ENCODE peak calls at places on chromosomes 11 and 22, in four cellular contexts. O is cardiac septum; T is CD8-positive, alpha-beta memory T cell; W is suprapubic skin. Z is an unnamed sample.

GRCh38 chr11:120707098-120707497 is 195.6 kb downstream of the GRIK4 start:
- DNase-seq in O (no peak), T (no peak), W (no peak), Z (no peak)

GRCh38 chr11:69099193-69099592 is 50.5 kb downstream of the TPCN2 start:
- DNase-seq in O (no peak), W (no peak), T (no peak), Z (no peak)

GRCh38 chr11:65429069-65429681 is 6.6 kb downstream of the NEAT1 start:
- DNase-seq in W (peak), T (no peak), O (peak), Z (peak)

GRCh38 chr11:68897441-68897840 is 6.2 kb downstream of the MRPL21 start:
- DNase-seq in T (no peak), O (no peak), W (no peak), Z (peak)

GRCh38 chr11:72591785-72592490 is 82.3 kb downstream of the PDE2A start:
- DNase-seq in O (no peak), T (peak), W (no peak), Z (no peak)

GRCh38 chr11:77094841-77095365 is 7.7 kb upstream of the OMP start:
- DNase-seq in W (peak), T (no peak), O (no peak), Z (no peak)

GRCh38 chr22:43272301-43272700 is 70.9 kb downstream of the SCUBE1 start:
- DNase-seq in T (no peak), O (no peak), W (no peak), Z (no peak)

GRCh38 chr22:24947881-24948280 is 1.4 kb upstream of the LHFPL7 start:
- DNase-seq in O (no peak), T (no peak), W (no peak), Z (no peak)

GRCh38 chr22:35914665-35915476 is 113.8 kb downstream of the RBFOX2 start:
- DNase-seq in T (no peak), W (no peak), O (no peak), Z (no peak)

GRCh38 chr22:42425989-42426355 is 6.2 kb downstream of the NFAM1 start:
- DNase-seq in O (no peak), W (no peak), T (no peak), Z (no peak)

GRCh38 chr11:77047007-77047927 is 13.1 kb downstream of the B3GNT6 start:
- DNase-seq in T (peak), W (peak), O (peak), Z (no peak)

GRCh38 chr22:46934746-46935491 is 172.5 kb downstream of the TBC1D22A start:
- DNase-seq in O (no peak), T (no peak), W (no peak), Z (no peak)

GRCh38 chr11:119192111-119192510 is 6.8 kb downstream of the NHERF4 start:
- DNase-seq in O (no peak), W (no peak), T (no peak), Z (no peak)

GRCh38 chr11:8809185-8809584 is 101.8 kb upstream of the AKIP1 start:
- DNase-seq in T (no peak), O (no peak), W (no peak), Z (no peak)

GRCh38 chr22:49152146-49152929 is 675.3 kb downstream of the BRD1 start:
- DNase-seq in W (peak), O (no peak), T (no peak), Z (peak)

GRCh38 chr11:55949330-55949729 is 13.1 kb upstream of the OR5I1 start:
- DNase-seq in T (no peak), O (no peak), W (no peak), Z (no peak)

GRCh38 chr11:47033439-47033838 is 96.9 kb downstream of the CSTPP1 start:
- DNase-seq in T (no peak), W (no peak), O (no peak), Z (no peak)

GRCh38 chr11:11028017-11028692 is 170.3 kb upstream of the ZBED5 start:
- DNase-seq in T (peak), O (no peak), W (peak), Z (no peak)

GRCh38 chr11:20093775-20094174 is 66.5 kb downstream of the DBX1 start:
- DNase-seq in W (no peak), O (no peak), T (no peak), Z (no peak)

GRCh38 chr11:641806-642370 is 4.8 kb downstream of the DRD4 start:
- DNase-seq in O (no peak), T (no peak), W (no peak), Z (no peak)

GRCh38 chr22:47967841-47968240 is 1205.4 kb downstream of the TBC1D22A start:
- DNase-seq in T (no peak), O (no peak), W (no peak), Z (no peak)

GRCh38 chr11:122717264-122717867 is 61.8 kb downstream of the UBASH3B start:
- DNase-seq in O (no peak), T (peak), W (no peak), Z (no peak)

GRCh38 chr11:405323-405975 is 9.3 kb downstream of the SIGIRR start:
- DNase-seq in T (no peak), O (peak), W (no peak), Z (no peak)

GRCh38 chr22:28791841-28792490 is 8.4 kb downstream of the XBP1 start:
- DNase-seq in W (no peak), O (no peak), T (no peak), Z (no peak)

GRCh38 chr11:95284057-95285052 is 53.4 kb upstream of the SESN3 start:
- DNase-seq in W (no peak), O (no peak), T (no peak), Z (no peak)

GRCh38 chr11:34358258-34358665 is 452 bp upstream of the ABTB2 start:
- DNase-seq in O (no peak), W (peak), T (no peak), Z (no peak)

GRCh38 chr11:23078289-23078971 is 218.2 kb upstream of the CCDC179 start:
- DNase-seq in O (no peak), W (no peak), T (no peak), Z (no peak)

Z was measured in mesenteric fat pad.